ENCODE peak calls at places on chromosomes 4 and X, in five cellular contexts. One of them, this sample, is unnamed.

GRCh38 chr4:6308890-6309643 is 39.4 kb downstream of the WFS1 start:
- DNase-seq in GM12891: no peak
- DNase-seq in retina: peak; percentile 90
- DNase-seq in AG08395: no peak
- DNase-seq in DMS 273 treated with DMSO at 0.1 percent for 48 hours: no peak
- DNase-seq in this sample: no peak

GRCh38 chr4:157994863-157995262 is 178.0 kb downstream of the GASK1B start:
- DNase-seq in AG08395: peak; percentile 6
- DNase-seq in retina: no peak
- DNase-seq in GM12891: no peak
- DNase-seq in DMS 273 treated with DMSO at 0.1 percent for 48 hours: no peak
- DNase-seq in this sample: no peak

GRCh38 chr4:19969492-19969891 is 282.2 kb upstream of the SLIT2 start:
- DNase-seq in AG08395: no peak
- DNase-seq in GM12891: no peak
- DNase-seq in DMS 273 treated with DMSO at 0.1 percent for 48 hours: no peak
- DNase-seq in retina: no peak
- DNase-seq in this sample: no peak

GRCh38 chrX:1336331-1337143 is at the start of gene IL3RA:
- DNase-seq in DMS 273 treated with DMSO at 0.1 percent for 48 hours: no peak
- DNase-seq in retina: no peak
- DNase-seq in GM12891: no peak
- DNase-seq in AG08395: peak; percentile 17
- DNase-seq in this sample: no peak

GRCh38 chr4:174522183-174523002 is at the start of gene HPGD:
- DNase-seq in AG08395: no peak
- DNase-seq in DMS 273 treated with DMSO at 0.1 percent for 48 hours: no peak
- DNase-seq in retina: peak; percentile 85
- DNase-seq in GM12891: peak; percentile 25
- DNase-seq in this sample: no peak

GRCh38 chr4:122784261-122784660 is 42.4 kb upstream of the FGF2 start:
- DNase-seq in GM12891: no peak
- DNase-seq in AG08395: no peak
- DNase-seq in DMS 273 treated with DMSO at 0.1 percent for 48 hours: no peak
- DNase-seq in retina: no peak
- DNase-seq in this sample: no peak

GRCh38 chr4:30763337-30763736 is 43.2 kb downstream of the PCDH7 start:
- DNase-seq in GM12891: no peak
- DNase-seq in retina: no peak
- DNase-seq in AG08395: no peak
- DNase-seq in DMS 273 treated with DMSO at 0.1 percent for 48 hours: no peak
- DNase-seq in this sample: no peak

GRCh38 chr4:88672987-88673386 is 24.6 kb downstream of the NAP1L5 start:
- DNase-seq in retina: peak; percentile 9
- DNase-seq in AG08395: no peak
- DNase-seq in GM12891: no peak
- DNase-seq in DMS 273 treated with DMSO at 0.1 percent for 48 hours: peak; percentile 2
- DNase-seq in this sample: no peak